ENCODE peak calls at places on chromosomes 7 and 10, in eight cellular contexts. One of them, this sample, is unnamed.

GRCh38 chr7:116173051-116174028 is 37.0 kb upstream of the TES start:
- DNase-seq in AG08396: peak
- DNase-seq in NCI-H1092 treated with DMSO at 0.1 percent for 48 hours: peak
- DNase-seq in activated CD8-positive, alpha-beta memory T cell treated with anti-CD3 and anti-CD28 coated beads, Interleukin-2, amount 50 U/mL, for 4 hours: no peak
- DNase-seq in fibroblast of the conjunctiva: peak
- DNase-seq in aorta: no peak
- DNase-seq in hypothalamus: no peak
- DNase-seq in HS-5: no peak
- DNase-seq in this sample: peak

GRCh38 chr7:157432541-157432956 is 95.7 kb downstream of the DNAJB6 start:
- DNase-seq in hypothalamus: no peak
- DNase-seq in HS-5: peak
- DNase-seq in fibroblast of the conjunctiva: peak
- DNase-seq in NCI-H1092 treated with DMSO at 0.1 percent for 48 hours: peak
- DNase-seq in activated CD8-positive, alpha-beta memory T cell treated with anti-CD3 and anti-CD28 coated beads, Interleukin-2, amount 50 U/mL, for 4 hours: no peak
- DNase-seq in AG08396: peak
- DNase-seq in aorta: no peak
- DNase-seq in this sample: peak

GRCh38 chr10:96450514-96451207 is 63.1 kb downstream of the TLL2 start:
- DNase-seq in activated CD8-positive, alpha-beta memory T cell treated with anti-CD3 and anti-CD28 coated beads, Interleukin-2, amount 50 U/mL, for 4 hours: no peak
- DNase-seq in HS-5: no peak
- DNase-seq in AG08396: no peak
- DNase-seq in NCI-H1092 treated with DMSO at 0.1 percent for 48 hours: peak
- DNase-seq in fibroblast of the conjunctiva: no peak
- DNase-seq in aorta: no peak
- DNase-seq in hypothalamus: no peak
- DNase-seq in this sample: peak

GRCh38 chr10:124560377-124560776 is 98.8 kb downstream of the LHPP start:
- DNase-seq in NCI-H1092 treated with DMSO at 0.1 percent for 48 hours: no peak
- DNase-seq in aorta: peak
- DNase-seq in HS-5: no peak
- DNase-seq in activated CD8-positive, alpha-beta memory T cell treated with anti-CD3 and anti-CD28 coated beads, Interleukin-2, amount 50 U/mL, for 4 hours: no peak
- DNase-seq in AG08396: peak
- DNase-seq in hypothalamus: no peak
- DNase-seq in fibroblast of the conjunctiva: peak
- DNase-seq in this sample: no peak

GRCh38 chr7:130887182-130888016 is 153.4 kb upstream of the KLF14 start:
- DNase-seq in fibroblast of the conjunctiva: no peak
- DNase-seq in HS-5: peak
- DNase-seq in AG08396: no peak
- DNase-seq in aorta: no peak
- DNase-seq in activated CD8-positive, alpha-beta memory T cell treated with anti-CD3 and anti-CD28 coated beads, Interleukin-2, amount 50 U/mL, for 4 hours: no peak
- DNase-seq in NCI-H1092 treated with DMSO at 0.1 percent for 48 hours: no peak
- DNase-seq in hypothalamus: no peak
- DNase-seq in this sample: no peak

GRCh38 chr10:4775808-4776207 is 50.2 kb upstream of the AKR1E2 start:
- DNase-seq in hypothalamus: no peak
- DNase-seq in activated CD8-positive, alpha-beta memory T cell treated with anti-CD3 and anti-CD28 coated beads, Interleukin-2, amount 50 U/mL, for 4 hours: no peak
- DNase-seq in AG08396: no peak
- DNase-seq in NCI-H1092 treated with DMSO at 0.1 percent for 48 hours: no peak
- DNase-seq in fibroblast of the conjunctiva: no peak
- DNase-seq in HS-5: no peak
- DNase-seq in aorta: no peak
- DNase-seq in this sample: no peak

GRCh38 chr7:141571059-141571458 is 19.8 kb downstream of the AGK start:
- DNase-seq in hypothalamus: no peak
- DNase-seq in HS-5: no peak
- DNase-seq in fibroblast of the conjunctiva: no peak
- DNase-seq in activated CD8-positive, alpha-beta memory T cell treated with anti-CD3 and anti-CD28 coated beads, Interleukin-2, amount 50 U/mL, for 4 hours: no peak
- DNase-seq in NCI-H1092 treated with DMSO at 0.1 percent for 48 hours: no peak
- DNase-seq in AG08396: no peak
- DNase-seq in aorta: no peak
- DNase-seq in this sample: no peak

GRCh38 chr7:140375808-140376730 is 22.3 kb downstream of the SLC37A3 start:
- DNase-seq in NCI-H1092 treated with DMSO at 0.1 percent for 48 hours: no peak
- DNase-seq in fibroblast of the conjunctiva: no peak
- DNase-seq in HS-5: no peak
- DNase-seq in activated CD8-positive, alpha-beta memory T cell treated with anti-CD3 and anti-CD28 coated beads, Interleukin-2, amount 50 U/mL, for 4 hours: no peak
- DNase-seq in AG08396: no peak
- DNase-seq in hypothalamus: no peak
- DNase-seq in aorta: no peak
- DNase-seq in this sample: no peak

GRCh38 chr10:3139135-3139910 is 33.3 kb downstream of the PITRM1 start:
- DNase-seq in hypothalamus: no peak
- DNase-seq in AG08396: no peak
- DNase-seq in NCI-H1092 treated with DMSO at 0.1 percent for 48 hours: no peak
- DNase-seq in fibroblast of the conjunctiva: no peak
- DNase-seq in activated CD8-positive, alpha-beta memory T cell treated with anti-CD3 and anti-CD28 coated beads, Interleukin-2, amount 50 U/mL, for 4 hours: no peak
- DNase-seq in HS-5: no peak
- DNase-seq in aorta: no peak
- DNase-seq in this sample: no peak

GRCh38 chr7:147937428-147937827 is 653.1 kb upstream of the C7orf33 start:
- DNase-seq in HS-5: no peak
- DNase-seq in aorta: no peak
- DNase-seq in NCI-H1092 treated with DMSO at 0.1 percent for 48 hours: no peak
- DNase-seq in activated CD8-positive, alpha-beta memory T cell treated with anti-CD3 and anti-CD28 coated beads, Interleukin-2, amount 50 U/mL, for 4 hours: no peak
- DNase-seq in AG08396: no peak
- DNase-seq in fibroblast of the conjunctiva: no peak
- DNase-seq in hypothalamus: no peak
- DNase-seq in this sample: no peak

GRCh38 chr7:129610709-129611245 is 743 bp upstream of the NRF1 start:
- DNase-seq in hypothalamus: no peak
- DNase-seq in fibroblast of the conjunctiva: no peak
- DNase-seq in aorta: no peak
- DNase-seq in AG08396: no peak
- DNase-seq in HS-5: no peak
- DNase-seq in NCI-H1092 treated with DMSO at 0.1 percent for 48 hours: no peak
- DNase-seq in activated CD8-positive, alpha-beta memory T cell treated with anti-CD3 and anti-CD28 coated beads, Interleukin-2, amount 50 U/mL, for 4 hours: peak
- DNase-seq in this sample: no peak

GRCh38 chr10:101216207-101216607 is 13.1 kb downstream of the LBX1 start:
- DNase-seq in HS-5: no peak
- DNase-seq in AG08396: no peak
- DNase-seq in NCI-H1092 treated with DMSO at 0.1 percent for 48 hours: no peak
- DNase-seq in aorta: no peak
- DNase-seq in fibroblast of the conjunctiva: no peak
- DNase-seq in hypothalamus: no peak
- DNase-seq in activated CD8-positive, alpha-beta memory T cell treated with anti-CD3 and anti-CD28 coated beads, Interleukin-2, amount 50 U/mL, for 4 hours: no peak
- DNase-seq in this sample: no peak

GRCh38 chr7:5477723-5478531 is 54.3 kb upstream of the TNRC18 start:
- DNase-seq in activated CD8-positive, alpha-beta memory T cell treated with anti-CD3 and anti-CD28 coated beads, Interleukin-2, amount 50 U/mL, for 4 hours: no peak
- DNase-seq in HS-5: no peak
- DNase-seq in NCI-H1092 treated with DMSO at 0.1 percent for 48 hours: peak
- DNase-seq in AG08396: peak
- DNase-seq in hypothalamus: no peak
- DNase-seq in aorta: no peak
- DNase-seq in fibroblast of the conjunctiva: no peak
- DNase-seq in this sample: peak

GRCh38 chr7:106813705-106814305 is 51.3 kb upstream of the PIK3CG start:
- DNase-seq in AG08396: no peak
- DNase-seq in hypothalamus: no peak
- DNase-seq in activated CD8-positive, alpha-beta memory T cell treated with anti-CD3 and anti-CD28 coated beads, Interleukin-2, amount 50 U/mL, for 4 hours: no peak
- DNase-seq in HS-5: no peak
- DNase-seq in NCI-H1092 treated with DMSO at 0.1 percent for 48 hours: no peak
- DNase-seq in fibroblast of the conjunctiva: no peak
- DNase-seq in aorta: no peak
- DNase-seq in this sample: no peak

GRCh38 chr10:3471927-3472704 is 299.5 kb upstream of the PITRM1 start:
- DNase-seq in activated CD8-positive, alpha-beta memory T cell treated with anti-CD3 and anti-CD28 coated beads, Interleukin-2, amount 50 U/mL, for 4 hours: no peak
- DNase-seq in NCI-H1092 treated with DMSO at 0.1 percent for 48 hours: no peak
- DNase-seq in aorta: no peak
- DNase-seq in hypothalamus: peak
- DNase-seq in HS-5: no peak
- DNase-seq in AG08396: no peak
- DNase-seq in fibroblast of the conjunctiva: no peak
- DNase-seq in this sample: no peak

GRCh38 chr7:26612742-26613141 is 251.6 kb downstream of the SKAP2 start:
- DNase-seq in NCI-H1092 treated with DMSO at 0.1 percent for 48 hours: no peak
- DNase-seq in fibroblast of the conjunctiva: no peak
- DNase-seq in aorta: no peak
- DNase-seq in AG08396: no peak
- DNase-seq in activated CD8-positive, alpha-beta memory T cell treated with anti-CD3 and anti-CD28 coated beads, Interleukin-2, amount 50 U/mL, for 4 hours: no peak
- DNase-seq in HS-5: no peak
- DNase-seq in hypothalamus: no peak
- DNase-seq in this sample: no peak

GRCh38 chr7:66399566-66399965 is 194.4 kb downstream of the TPST1 start:
- DNase-seq in activated CD8-positive, alpha-beta memory T cell treated with anti-CD3 and anti-CD28 coated beads, Interleukin-2, amount 50 U/mL, for 4 hours: no peak
- DNase-seq in fibroblast of the conjunctiva: no peak
- DNase-seq in HS-5: no peak
- DNase-seq in hypothalamus: no peak
- DNase-seq in aorta: no peak
- DNase-seq in NCI-H1092 treated with DMSO at 0.1 percent for 48 hours: no peak
- DNase-seq in AG08396: no peak
- DNase-seq in this sample: no peak

GRCh38 chr10:96176985-96177384 is 46.9 kb downstream of the ZNF518A start:
- DNase-seq in fibroblast of the conjunctiva: no peak
- DNase-seq in HS-5: no peak
- DNase-seq in NCI-H1092 treated with DMSO at 0.1 percent for 48 hours: no peak
- DNase-seq in aorta: no peak
- DNase-seq in activated CD8-positive, alpha-beta memory T cell treated with anti-CD3 and anti-CD28 coated beads, Interleukin-2, amount 50 U/mL, for 4 hours: no peak
- DNase-seq in hypothalamus: no peak
- DNase-seq in AG08396: no peak
- DNase-seq in this sample: no peak

GRCh38 chr10:31064334-31064733 is 32.7 kb upstream of the ZNF438 start:
- DNase-seq in NCI-H1092 treated with DMSO at 0.1 percent for 48 hours: no peak
- DNase-seq in activated CD8-positive, alpha-beta memory T cell treated with anti-CD3 and anti-CD28 coated beads, Interleukin-2, amount 50 U/mL, for 4 hours: no peak
- DNase-seq in hypothalamus: no peak
- DNase-seq in fibroblast of the conjunctiva: peak
- DNase-seq in aorta: no peak
- DNase-seq in HS-5: no peak
- DNase-seq in AG08396: peak
- DNase-seq in this sample: no peak

GRCh38 chr7:116557066-116557585 is 32.3 kb downstream of the CAV1 start:
- DNase-seq in NCI-H1092 treated with DMSO at 0.1 percent for 48 hours: no peak
- DNase-seq in hypothalamus: no peak
- DNase-seq in AG08396: no peak
- DNase-seq in HS-5: no peak
- DNase-seq in fibroblast of the conjunctiva: no peak
- DNase-seq in aorta: no peak
- DNase-seq in activated CD8-positive, alpha-beta memory T cell treated with anti-CD3 and anti-CD28 coated beads, Interleukin-2, amount 50 U/mL, for 4 hours: no peak
- DNase-seq in this sample: no peak

GRCh38 chr7:143410523-143411004 is 1.9 kb upstream of the EPHA1 start:
- DNase-seq in HS-5: no peak
- DNase-seq in fibroblast of the conjunctiva: no peak
- DNase-seq in NCI-H1092 treated with DMSO at 0.1 percent for 48 hours: no peak
- DNase-seq in AG08396: no peak
- DNase-seq in hypothalamus: no peak
- DNase-seq in activated CD8-positive, alpha-beta memory T cell treated with anti-CD3 and anti-CD28 coated beads, Interleukin-2, amount 50 U/mL, for 4 hours: no peak
- DNase-seq in aorta: peak
- DNase-seq in this sample: peak

GRCh38 chr7:106367018-106367420 is 82.2 kb upstream of the NAMPT start:
- DNase-seq in AG08396: peak
- DNase-seq in NCI-H1092 treated with DMSO at 0.1 percent for 48 hours: no peak
- DNase-seq in activated CD8-positive, alpha-beta memory T cell treated with anti-CD3 and anti-CD28 coated beads, Interleukin-2, amount 50 U/mL, for 4 hours: no peak
- DNase-seq in hypothalamus: no peak
- DNase-seq in HS-5: no peak
- DNase-seq in aorta: no peak
- DNase-seq in fibroblast of the conjunctiva: no peak
- DNase-seq in this sample: peak

GRCh38 chr10:7121154-7121797 is 289.6 kb downstream of the SFMBT2 start:
- DNase-seq in HS-5: no peak
- DNase-seq in hypothalamus: peak
- DNase-seq in NCI-H1092 treated with DMSO at 0.1 percent for 48 hours: peak
- DNase-seq in aorta: peak
- DNase-seq in activated CD8-positive, alpha-beta memory T cell treated with anti-CD3 and anti-CD28 coated beads, Interleukin-2, amount 50 U/mL, for 4 hours: peak
- DNase-seq in AG08396: peak
- DNase-seq in fibroblast of the conjunctiva: peak
- DNase-seq in this sample: peak

GRCh38 chr10:3786295-3786981 is 1.4 kb upstream of the KLF6 start:
- DNase-seq in aorta: peak
- DNase-seq in fibroblast of the conjunctiva: no peak
- DNase-seq in HS-5: no peak
- DNase-seq in hypothalamus: no peak
- DNase-seq in activated CD8-positive, alpha-beta memory T cell treated with anti-CD3 and anti-CD28 coated beads, Interleukin-2, amount 50 U/mL, for 4 hours: no peak
- DNase-seq in AG08396: no peak
- DNase-seq in NCI-H1092 treated with DMSO at 0.1 percent for 48 hours: no peak
- DNase-seq in this sample: no peak

GRCh38 chr7:151091431-151091830 is 5.2 kb downstream of the AGAP3 start:
- DNase-seq in HS-5: no peak
- DNase-seq in hypothalamus: no peak
- DNase-seq in NCI-H1092 treated with DMSO at 0.1 percent for 48 hours: no peak
- DNase-seq in fibroblast of the conjunctiva: no peak
- DNase-seq in AG08396: no peak
- DNase-seq in aorta: no peak
- DNase-seq in activated CD8-positive, alpha-beta memory T cell treated with anti-CD3 and anti-CD28 coated beads, Interleukin-2, amount 50 U/mL, for 4 hours: no peak
- DNase-seq in this sample: no peak

GRCh38 chr7:107394831-107395230 is 75.0 kb upstream of the GPR22 start:
- DNase-seq in hypothalamus: no peak
- DNase-seq in aorta: no peak
- DNase-seq in activated CD8-positive, alpha-beta memory T cell treated with anti-CD3 and anti-CD28 coated beads, Interleukin-2, amount 50 U/mL, for 4 hours: no peak
- DNase-seq in HS-5: no peak
- DNase-seq in NCI-H1092 treated with DMSO at 0.1 percent for 48 hours: no peak
- DNase-seq in fibroblast of the conjunctiva: no peak
- DNase-seq in AG08396: no peak
- DNase-seq in this sample: no peak

GRCh38 chr10:36232935-36233334 is 590.8 kb upstream of the FZD8 start:
- DNase-seq in fibroblast of the conjunctiva: no peak
- DNase-seq in aorta: no peak
- DNase-seq in hypothalamus: no peak
- DNase-seq in NCI-H1092 treated with DMSO at 0.1 percent for 48 hours: no peak
- DNase-seq in HS-5: no peak
- DNase-seq in activated CD8-positive, alpha-beta memory T cell treated with anti-CD3 and anti-CD28 coated beads, Interleukin-2, amount 50 U/mL, for 4 hours: no peak
- DNase-seq in AG08396: no peak
- DNase-seq in this sample: no peak

GRCh38 chr7:99125505-99125865 is 18.4 kb downstream of the SMURF1 start:
- DNase-seq in activated CD8-positive, alpha-beta memory T cell treated with anti-CD3 and anti-CD28 coated beads, Interleukin-2, amount 50 U/mL, for 4 hours: no peak
- DNase-seq in fibroblast of the conjunctiva: no peak
- DNase-seq in NCI-H1092 treated with DMSO at 0.1 percent for 48 hours: no peak
- DNase-seq in HS-5: no peak
- DNase-seq in AG08396: no peak
- DNase-seq in aorta: no peak
- DNase-seq in hypothalamus: no peak
- DNase-seq in this sample: no peak

GRCh38 chr10:83346216-83346910 is 792.9 kb upstream of the GHITM start:
- DNase-seq in fibroblast of the conjunctiva: no peak
- DNase-seq in hypothalamus: no peak
- DNase-seq in aorta: no peak
- DNase-seq in NCI-H1092 treated with DMSO at 0.1 percent for 48 hours: no peak
- DNase-seq in activated CD8-positive, alpha-beta memory T cell treated with anti-CD3 and anti-CD28 coated beads, Interleukin-2, amount 50 U/mL, for 4 hours: no peak
- DNase-seq in AG08396: no peak
- DNase-seq in HS-5: no peak
- DNase-seq in this sample: no peak

GRCh38 chr7:94069154-94069739 is 65.1 kb upstream of the BET1 start:
- DNase-seq in activated CD8-positive, alpha-beta memory T cell treated with anti-CD3 and anti-CD28 coated beads, Interleukin-2, amount 50 U/mL, for 4 hours: no peak
- DNase-seq in NCI-H1092 treated with DMSO at 0.1 percent for 48 hours: no peak
- DNase-seq in aorta: no peak
- DNase-seq in HS-5: no peak
- DNase-seq in hypothalamus: no peak
- DNase-seq in fibroblast of the conjunctiva: no peak
- DNase-seq in AG08396: no peak
- DNase-seq in this sample: no peak

GRCh38 chr7:141411133-141411532 is 140.1 kb upstream of the AGK start:
- DNase-seq in hypothalamus: no peak
- DNase-seq in NCI-H1092 treated with DMSO at 0.1 percent for 48 hours: no peak
- DNase-seq in aorta: no peak
- DNase-seq in AG08396: no peak
- DNase-seq in HS-5: no peak
- DNase-seq in fibroblast of the conjunctiva: no peak
- DNase-seq in activated CD8-positive, alpha-beta memory T cell treated with anti-CD3 and anti-CD28 coated beads, Interleukin-2, amount 50 U/mL, for 4 hours: no peak
- DNase-seq in this sample: no peak

GRCh38 chr10:93180402-93181040 is 106.8 kb downstream of the CYP26A1 start:
- DNase-seq in activated CD8-positive, alpha-beta memory T cell treated with anti-CD3 and anti-CD28 coated beads, Interleukin-2, amount 50 U/mL, for 4 hours: no peak
- DNase-seq in AG08396: peak
- DNase-seq in aorta: peak
- DNase-seq in fibroblast of the conjunctiva: no peak
- DNase-seq in hypothalamus: no peak
- DNase-seq in NCI-H1092 treated with DMSO at 0.1 percent for 48 hours: no peak
- DNase-seq in HS-5: no peak
- DNase-seq in this sample: no peak

This sample was measured in NT2/D1.